ENCODE peak calls at places on chromosomes 12 and 14, in five cellular contexts. O is prostate gland, Y is spleen, Q is tibial nerve, B is left ventricle myocardium inferior. C is an unnamed sample.

GRCh38 chr14:69460093-69460701 is 24.3 kb upstream of the PLEKHD1 start:
- DNase-seq in O (peak), Y (no peak), Q (peak), B (peak), C (peak)

GRCh38 chr12:57838594-57839302 is 7.8 kb downstream of the CTDSP2 start:
- DNase-seq in O (no peak), Y (no peak), Q (no peak), B (no peak), C (no peak)

GRCh38 chr14:56844603-56845002 is 34.3 kb upstream of the OTX2 start:
- DNase-seq in O (no peak), Y (no peak), Q (no peak), B (no peak), C (no peak)

GRCh38 chr12:102120886-102121285 is 903 bp downstream of the PARPBP start:
- DNase-seq in O (no peak), Y (no peak), Q (no peak), B (no peak), C (no peak)

GRCh38 chr12:97003276-97003675 is 96.2 kb downstream of the NEDD1 start:
- DNase-seq in O (no peak), Y (no peak), Q (no peak), B (no peak), C (no peak)

GRCh38 chr12:22543246-22544037 is 900 bp downstream of the C2CD5 start:
- DNase-seq in O (peak), Y (peak), Q (peak), B (peak), C (peak)

GRCh38 chr14:85702191-85702590 is 172.2 kb downstream of the FLRT2 start:
- DNase-seq in O (no peak), Y (no peak), Q (no peak), B (no peak), C (no peak)

GRCh38 chr14:98752660-98753059 is 519.3 kb downstream of the BCL11B start:
- DNase-seq in O (no peak), Y (no peak), Q (no peak), B (no peak), C (no peak)

GRCh38 chr12:52006726-52007157 is at the start of gene TAMALIN:
- DNase-seq in O (peak), Y (peak), Q (peak), B (peak), C (no peak)

GRCh38 chr12:92144631-92145480 is 790 bp downstream of the BTG1 start:
- DNase-seq in O (peak), Y (peak), Q (peak), B (peak), C (peak)

GRCh38 chr12:122874081-122874480 is 21.8 kb downstream of the VPS37B start:
- DNase-seq in O (no peak), Y (peak), Q (no peak), B (no peak), C (no peak)

GRCh38 chr12:30329281-30329680 is 366.4 kb downstream of the IPO8 start:
- DNase-seq in O (no peak), Y (no peak), Q (no peak), B (no peak), C (no peak)

GRCh38 chr14:76138758-76139723 is 12.7 kb upstream of the GPATCH2L start:
- DNase-seq in O (no peak), Y (no peak), Q (no peak), B (no peak), C (no peak)

GRCh38 chr12:109581856-109582255 is 8.3 kb downstream of the MVK start:
- DNase-seq in O (peak), Y (no peak), Q (no peak), B (no peak), C (no peak)

GRCh38 chr12:79250186-79250585 is 385.6 kb downstream of the SYT1 start:
- DNase-seq in O (no peak), Y (no peak), Q (no peak), B (no peak), C (no peak)

GRCh38 chr12:28974890-28975289 is 174.2 kb upstream of the FAR2 start:
- DNase-seq in O (no peak), Y (no peak), Q (no peak), B (no peak), C (no peak)

GRCh38 chr14:100677152-100677924 is 49.4 kb upstream of the DLK1 start:
- DNase-seq in O (no peak), Y (peak), Q (no peak), B (peak), C (no peak)

GRCh38 chr12:61993734-61994345 is 266.4 kb upstream of the USP15 start:
- DNase-seq in O (no peak), Y (no peak), Q (no peak), B (no peak), C (no peak)

GRCh38 chr12:103665971-103666370 is 78.9 kb downstream of the STAB2 start:
- DNase-seq in O (no peak), Y (no peak), Q (no peak), B (no peak), C (no peak)

GRCh38 chr12:31008961-31009840 is 64.5 kb upstream of the DDX11 start:
- DNase-seq in O (no peak), Y (peak), Q (no peak), B (no peak), C (peak)

GRCh38 chr12:51815571-51815970 is 32.9 kb downstream of the FIGNL2 start:
- DNase-seq in O (no peak), Y (no peak), Q (no peak), B (no peak), C (no peak)

GRCh38 chr12:93448796-93449195 is 7.0 kb upstream of the UBE2N start:
- DNase-seq in O (peak), Y (no peak), Q (no peak), B (no peak), C (no peak)

GRCh38 chr14:57831981-57832380 is 33.9 kb downstream of the SLC35F4 start:
- DNase-seq in O (no peak), Y (no peak), Q (no peak), B (no peak), C (no peak)

GRCh38 chr12:114391088-114391487 is 14.9 kb downstream of the TBX5 start:
- DNase-seq in O (no peak), Y (no peak), Q (no peak), B (no peak), C (no peak)

GRCh38 chr12:70645494-70646317 is 8.5 kb upstream of the PTPRB start:
- DNase-seq in O (peak), Y (peak), Q (no peak), B (peak), C (no peak)

GRCh38 chr14:92734618-92735017 is 13.8 kb downstream of the LGMN start:
- DNase-seq in O (no peak), Y (no peak), Q (no peak), B (no peak), C (no peak)

GRCh38 chr12:112190626-112191025 is 65.3 kb downstream of the TRAFD1 start:
- DNase-seq in O (peak), Y (no peak), Q (no peak), B (no peak), C (no peak)

GRCh38 chr12:91432079-91432478 is 249.5 kb upstream of the DCN start:
- DNase-seq in O (no peak), Y (no peak), Q (no peak), B (no peak), C (no peak)

GRCh38 chr12:131436922-131437705 is 273.8 kb upstream of the SFSWAP start:
- DNase-seq in O (no peak), Y (peak), Q (no peak), B (no peak), C (no peak)

GRCh38 chr12:31215521-31216232 is 110.3 kb downstream of the SINHCAF start:
- DNase-seq in O (no peak), Y (no peak), Q (no peak), B (peak), C (no peak)

GRCh38 chr14:68464716-68465115 is 328.2 kb downstream of the ZFP36L1 start:
- DNase-seq in O (no peak), Y (no peak), Q (no peak), B (no peak), C (no peak)

GRCh38 chr12:103698752-103699540 is 111.9 kb downstream of the STAB2 start:
- DNase-seq in O (no peak), Y (no peak), Q (no peak), B (no peak), C (no peak)

GRCh38 chr12:96308881-96309280 is 91.4 kb downstream of the CDK17 start:
- DNase-seq in O (no peak), Y (no peak), Q (no peak), B (no peak), C (no peak)

DNA sequence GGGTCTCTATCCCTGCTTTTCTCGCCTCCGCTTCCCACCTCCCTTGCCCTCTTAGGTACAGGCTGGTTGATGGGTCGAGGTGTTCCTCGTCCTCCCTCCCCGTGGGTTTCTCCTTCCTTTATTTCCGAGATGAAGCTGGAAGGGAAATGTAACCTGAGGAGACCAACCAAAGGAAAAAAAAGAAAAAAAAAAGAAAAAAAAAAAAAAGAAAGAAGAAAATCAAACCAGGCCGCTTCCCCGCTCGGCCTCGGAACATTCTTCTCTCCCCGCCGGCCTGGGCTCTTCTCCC is 1.7 kb upstream of the NFATC4 start:
- DNase-seq in O (no peak), Y (no peak), Q (no peak), B (no peak), C (peak)
- H3K4me3 ChIP-seq in O (peak), Y (peak), Q (peak), B (peak), C (peak)

GRCh38 chr14:104800600-104801283 is at the start of gene ZBTB42:
- DNase-seq in O (peak), Y (peak), Q (no peak), B (peak), C (no peak)

GRCh38 chr14:104798300-104799238 is 2.3 kb upstream of the ZBTB42 start:
- DNase-seq in O (no peak), Y (no peak), Q (no peak), B (no peak), C (no peak)

GRCh38 chr14:104799239-104799599 is 1.7 kb upstream of the ZBTB42 start:
- DNase-seq in O (no peak), Y (no peak), Q (no peak), B (no peak), C (no peak)

GRCh38 chr14:104801284-104802119 is 601 bp downstream of the ZBTB42 start:
- DNase-seq in O (no peak), Y (no peak), Q (no peak), B (no peak), C (no peak)

GRCh38 chr14:104799657-104800599 is 973 bp upstream of the ZBTB42 start:
- DNase-seq in O (peak), Y (peak), Q (peak), B (peak), C (peak)
- TF ChIP-seq CTCF in O (peak), Y (peak), Q (peak), B (peak), C (no peak)

DNA sequence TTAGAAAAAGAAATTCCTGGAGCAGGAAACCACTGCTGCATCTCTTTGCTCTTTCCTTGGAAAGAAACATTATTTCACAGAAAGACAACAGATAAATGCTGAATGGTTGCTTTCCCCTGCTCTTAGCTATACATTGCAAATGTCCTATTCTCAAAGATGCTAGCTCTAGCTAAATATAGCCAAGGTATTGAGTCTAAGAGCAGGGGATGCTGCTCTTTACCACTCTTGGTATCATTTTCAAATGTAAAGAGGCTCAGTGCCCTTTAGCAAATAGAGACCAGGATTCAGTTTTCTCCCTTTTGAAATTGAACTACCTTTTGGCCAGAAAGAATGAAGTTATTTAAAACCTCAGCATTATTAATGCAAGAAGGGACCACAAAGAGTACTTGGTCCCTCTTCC is 104.0 kb upstream of the FUT8 start:
- DNase-seq in O (no peak), Y (no peak), Q (no peak), B (no peak), C (no peak)
- H3K27ac ChIP-seq in O (no peak), Y (no peak), Q (no peak), B (no peak), C (no peak)

DNA sequence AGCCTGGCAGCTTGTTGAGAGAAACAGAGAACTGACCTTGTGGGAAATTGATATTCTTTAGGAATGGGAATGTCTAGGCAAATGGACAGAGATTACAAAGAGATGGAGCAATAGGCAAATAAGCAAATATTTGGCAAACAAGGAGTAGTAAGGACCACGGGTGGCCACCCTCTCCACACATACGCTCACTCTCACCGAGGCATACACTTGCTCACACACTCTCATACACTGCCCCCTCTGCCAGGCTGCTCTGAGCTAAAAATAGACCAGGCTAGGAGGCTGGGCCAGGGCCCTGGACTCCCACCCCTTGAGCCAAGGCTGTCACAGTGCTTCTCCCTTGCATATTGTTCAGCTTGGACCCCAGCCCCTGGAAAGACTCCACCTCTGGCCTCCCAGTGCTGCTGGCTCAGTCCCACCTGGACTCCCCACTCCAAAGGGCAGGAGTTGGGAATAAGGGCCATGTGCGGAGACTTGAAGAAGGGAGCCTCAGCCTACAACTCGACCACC is 1.1 kb downstream of the PPP1R1A start:
- DNase-seq in O (no peak), Y (no peak), Q (no peak), B (peak), C (peak)
- H3K4me3 ChIP-seq in O (no peak), Y (no peak), Q (no peak), B (peak), C (peak)

DNA sequence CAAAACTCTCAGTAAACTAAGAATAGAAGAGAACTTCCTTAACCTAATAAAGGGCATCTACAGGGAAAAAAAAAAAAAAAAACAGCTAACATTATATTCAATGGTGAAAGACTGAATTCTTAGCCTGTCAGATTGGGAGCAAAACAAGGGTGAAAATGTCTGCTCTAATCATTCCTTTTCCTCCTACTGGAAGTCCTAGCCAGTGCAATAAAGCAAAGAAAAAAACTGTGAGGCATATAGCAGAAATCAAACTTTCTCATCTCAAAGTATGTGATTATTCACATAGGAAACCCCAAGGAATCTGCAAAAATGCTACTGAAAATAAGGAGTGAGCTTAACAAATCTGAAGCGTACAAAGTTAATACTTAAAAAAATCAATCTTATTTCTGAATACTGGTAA is 170.7 kb downstream of the NUAK1 start:
- DNase-seq in O (no peak), Y (no peak), Q (no peak), B (no peak), C (no peak)
- TF ChIP-seq CTCF in O (no peak), Y (no peak), Q (no peak), B (no peak), C (no peak)

DNA sequence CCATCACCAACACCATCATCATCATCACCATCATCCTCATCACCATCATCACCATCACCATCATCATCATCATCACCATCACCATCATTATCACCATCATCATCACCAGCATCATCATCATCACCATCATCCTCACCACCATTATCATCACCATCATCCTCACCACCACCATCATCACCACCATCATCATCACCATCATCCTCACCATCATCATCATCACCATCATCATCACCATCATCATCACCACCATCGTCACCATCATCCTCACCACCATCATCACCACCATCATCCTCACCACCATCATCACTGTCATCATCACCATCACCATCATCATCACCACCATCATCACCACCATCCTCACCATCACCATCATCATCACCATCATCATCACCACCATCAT is 113.0 kb upstream of the TMEM233 start:
- DNase-seq in O (no peak), Y (no peak), Q (no peak), B (no peak), C (no peak)
- H3K27ac ChIP-seq in O (no peak), Y (no peak), Q (no peak), B (no peak), C (no peak)

C was measured in dorsolateral prefrontal cortex.